ENCODE peak calls at places on chromosomes 4 and X, in eight cellular contexts. R is HS-27A; T is fibroblast of the conjunctiva; W is Daoy; P is AG04450; U is left colon; N is NCI-H1092 treated with DMSO at 0.1 percent for 48 hours; G is stimulated activated CD4-positive, alpha-beta T cell treated with anti-CD3 and anti-CD28 coated beads, Interleukin-2, amount 100 ng/mL, for 24 hours. K is an unnamed sample.
A peak's percentile ranks its signal among the peaks of the same experiment; 100 is the strongest.

GRCh38 chr4:25128671-25129070 is 31.6 kb downstream of the SEPSECS start:
- DNase-seq in R (no peak), T (no peak), W (no peak), P (no peak), U (no peak), N (no peak), G (no peak), K (no peak)

GRCh38 chrX:47621851-47622250 is 2.2 kb upstream of the SYN1 start:
- DNase-seq in R (no peak), T (no peak), W (no peak), P (no peak), U (no peak), N (no peak), G (no peak), K (no peak)

GRCh38 chrX:20410540-20410939 is 143.8 kb upstream of the RPS6KA3 start:
- DNase-seq in R (no peak), T (no peak), W (no peak), P (no peak), U (no peak), N (no peak), G (no peak), K (no peak)

GRCh38 chr4:26866781-26867180 is 6.1 kb downstream of the STIM2 start:
- DNase-seq in R (no peak), T (no peak), W (no peak), P (no peak), U (no peak), N (no peak), G (no peak), K (no peak)

GRCh38 chr4:78902313-78902712 is 36.9 kb downstream of the PAQR3 start:
- DNase-seq in R (no peak), T (no peak), W (no peak), P (no peak), U (no peak), N (no peak), G (no peak), K (no peak)

GRCh38 chrX:74249963-74250362 is 54.0 kb upstream of the ZCCHC13 start:
- DNase-seq in R (no peak), T (no peak), W (no peak), P (no peak), U (no peak), N (no peak), G (no peak), K (no peak)

GRCh38 chr4:136768925-136769275 is 763.4 kb downstream of the PCDH18 start:
- DNase-seq in R (no peak), T (no peak), W (no peak), P (no peak), U (no peak), N (no peak), G (no peak), K (no peak)

GRCh38 chrX:68416592-68416991 is 16.7 kb downstream of the OPHN1 start:
- DNase-seq in R (no peak), T (no peak), W (peak; percentile 10), P (no peak), U (no peak), N (no peak), G (no peak), K (no peak)

GRCh38 chr4:1040344-1041146 is 29.1 kb downstream of the FGFRL1 start:
- DNase-seq in R (no peak), T (no peak), W (no peak), P (no peak), U (no peak), N (no peak), G (no peak), K (no peak)

GRCh38 chrX:43345166-43345565 is 310.9 kb upstream of the MAOA start:
- DNase-seq in R (no peak), T (no peak), W (no peak), P (no peak), U (no peak), N (no peak), G (no peak), K (no peak)

GRCh38 chrX:10505726-10506125 is 114.7 kb downstream of the MID1 start:
- DNase-seq in R (no peak), T (no peak), W (no peak), P (no peak), U (no peak), N (no peak), G (no peak), K (no peak)

GRCh38 chr4:153081181-153081580 is 123.1 kb upstream of the TRIM2 start:
- DNase-seq in R (no peak), T (no peak), W (no peak), P (no peak), U (no peak), N (no peak), G (no peak), K (no peak)

GRCh38 chrX:129115104-129115503 is 408.2 kb downstream of the SMARCA1 start:
- DNase-seq in R (no peak), T (no peak), W (no peak), P (no peak), U (no peak), N (peak; percentile 28), G (no peak), K (peak; percentile 1)

GRCh38 chr4:84966382-84967291 is at the start of gene WDFY3:
- DNase-seq in R (peak; percentile 73), T (peak; percentile 88), W (peak; percentile 82), P (peak; percentile 74), U (peak; percentile 87), N (peak; percentile 94), G (no peak), K (peak; percentile 87)

GRCh38 chr4:10386044-10386443 is 71.2 kb downstream of the ZNF518B start:
- DNase-seq in R (no peak), T (no peak), W (no peak), P (no peak), U (no peak), N (no peak), G (no peak), K (no peak)

GRCh38 chr4:78534286-78534955 is 17.1 kb upstream of the ANXA3 start:
- DNase-seq in R (no peak), T (no peak), W (no peak), P (no peak), U (no peak), N (no peak), G (no peak), K (no peak)